ENCODE peak calls at places on chromosomes 16 and 17, in ten cellular contexts. P is skeletal muscle cell; A is globus pallidus; Z is nucleus accumbens; G is adrenal gland; C is RWPE1; Q is AG04449; X is activated CD8-positive, alpha-beta memory T cell treated with anti-CD3 and anti-CD28 coated beads, Interleukin-2, amount 50 U/mL, for 48 hours; O is left cardiac atrium; B is GM23248. L is an unnamed sample.

GRCh38 chr17:7589204-7589868 is 558 bp downstream of the SOX15 start:
- DNase-seq in C (peak; percentile 71), G (peak; percentile 83), P (no peak), Q (no peak), A (peak; percentile 75), B (peak; percentile 94), Z (peak; percentile 65), X (peak; percentile 84), O (peak; percentile 89), L (peak; percentile 52)

GRCh38 chr16:48596326-48596725 is 13.7 kb downstream of the N4BP1 start:
- DNase-seq in G (no peak), B (no peak), Z (no peak), X (peak; percentile 66), A (no peak), Q (no peak), C (no peak), O (no peak), P (no peak), L (no peak)

GRCh38 chr16:84209989-84210388 is 19.0 kb downstream of the ADAD2 start:
- DNase-seq in P (no peak), A (no peak), G (no peak), C (no peak), Q (no peak), O (no peak), B (no peak), X (no peak), Z (no peak), L (no peak)

GRCh38 chr17:79002291-79002690 is 7.3 kb downstream of the CANT1 start:
- DNase-seq in G (no peak), X (peak; percentile 36), O (no peak), A (no peak), Z (no peak), B (no peak), Q (no peak), C (no peak), P (no peak), L (no peak)

GRCh38 chr16:11431915-11432465 is 86.7 kb downstream of the RMI2 start:
- DNase-seq in A (no peak), Z (no peak), Q (no peak), G (no peak), P (no peak), C (no peak), B (peak; percentile 37), X (no peak), O (no peak), L (no peak)

GRCh38 chr17:75205037-75205792 is at the start of gene NUP85:
- DNase-seq in P (peak; percentile 68), G (peak; percentile 93), O (peak; percentile 95), Q (peak; percentile 31), A (peak; percentile 87), C (peak; percentile 100), X (peak; percentile 96), Z (peak; percentile 97), B (peak; percentile 97), L (peak; percentile 88)

GRCh38 chr17:78697846-78698343 is 84.2 kb downstream of the CYTH1 start:
- DNase-seq in P (no peak), Q (no peak), Z (no peak), A (no peak), B (no peak), C (no peak), G (no peak), O (no peak), X (no peak), L (no peak)

GRCh38 chr16:56879276-56879675 is 14.3 kb downstream of the SLC12A3 start:
- DNase-seq in P (no peak), O (no peak), X (no peak), C (no peak), B (no peak), G (no peak), A (no peak), Q (no peak), Z (no peak), L (no peak)

GRCh38 chr16:46833465-46833810 is 2.5 kb upstream of the C16orf87 start:
- DNase-seq in O (no peak), C (no peak), X (no peak), P (no peak), Q (no peak), A (no peak), B (no peak), Z (no peak), G (no peak), L (no peak)

GRCh38 chr17:14933676-14934075 is 331.4 kb downstream of the PMP22 start:
- DNase-seq in Q (no peak), O (no peak), P (no peak), X (no peak), C (no peak), G (no peak), B (no peak), A (no peak), Z (no peak), L (no peak)

L was measured in activated T-helper 2 cell treated with anti-CD3 and anti-CD28 coated beads, Interferon-gamma antibody, Interleukin-2, Interleukin-4, amounts not matched to agents 10 μg/mL and 5 μg/mL and 100 μg/mL, durations not matched to agents 14 hours and 24 hours and 36 hours.